ENCODE peak calls at places on chromosomes 3 and 15, in ten cellular contexts. R is BE2C, C is tibial artery, B is Calu3, Q is WTC11, L is GM20000, G is AG09309, W is uterus, T is GM10248, K is MM.1S. S is an unnamed sample.

GRCh38 chr3:45555154-45555591 is 39.4 kb upstream of the LIMD1 start:
- DNase-seq in L (no peak), T (no peak), W (no peak), R (no peak), B (no peak), K (no peak), Q (no peak), G (no peak), C (no peak), S (peak; percentile 95)

GRCh38 chr3:16849240-16849639 is 35.5 kb upstream of the PLCL2 start:
- DNase-seq in T (peak; percentile 39), L (peak; percentile 54), G (no peak), C (no peak), R (no peak), B (peak; percentile 30), K (peak; percentile 43), W (peak; percentile 34), Q (peak; percentile 18), S (peak; percentile 61)

GRCh38 chr3:126490619-126491018 is 14.9 kb upstream of the ZXDC start:
- DNase-seq in Q (peak; percentile 45), T (no peak), G (no peak), C (no peak), B (no peak), L (no peak), W (no peak), R (no peak), K (peak; percentile 62), S (no peak)

GRCh38 chr3:36172699-36173098 is 207.6 kb upstream of the STAC start:
- DNase-seq in C (no peak), K (no peak), B (no peak), R (no peak), G (no peak), T (no peak), W (no peak), Q (no peak), L (no peak), S (no peak)

GRCh38 chr15:28123408-28124023 is 24.4 kb upstream of the OCA2 start:
- DNase-seq in B (peak; percentile 45), Q (peak; percentile 84), C (peak; percentile 83), T (peak; percentile 71), K (peak; percentile 74), L (peak; percentile 79), W (peak; percentile 27), G (no peak), R (peak; percentile 79), S (no peak)

GRCh38 chr15:67967871-67968423 is 86.2 kb upstream of the PIAS1 start:
- DNase-seq in K (no peak), B (peak; percentile 71), T (peak; percentile 62), Q (peak; percentile 83), R (peak; percentile 89), W (peak; percentile 84), G (no peak), C (peak; percentile 89), L (peak; percentile 56), S (peak; percentile 26)

GRCh38 chr3:120558784-120559227 is 37.3 kb upstream of the NDUFB4 start:
- DNase-seq in G (peak; percentile 46), K (peak; percentile 96), T (peak; percentile 82), L (peak; percentile 74), C (peak; percentile 92), Q (peak; percentile 90), B (peak; percentile 86), R (peak; percentile 84), W (peak; percentile 90), S (peak; percentile 64)

GRCh38 chr3:198067416-198067815 is 107.4 kb downstream of the LMLN start:
- DNase-seq in C (no peak), R (no peak), K (no peak), G (no peak), Q (no peak), B (no peak), W (no peak), L (no peak), T (no peak), S (no peak)

GRCh38 chr3:98811048-98811447 is 47.9 kb downstream of the ST3GAL6 start:
- DNase-seq in W (no peak), T (no peak), Q (no peak), C (no peak), K (no peak), G (no peak), R (no peak), B (no peak), L (no peak), S (no peak)

GRCh38 chr3:98817546-98817945 is 54.4 kb downstream of the ST3GAL6 start:
- DNase-seq in W (no peak), G (no peak), L (peak; percentile 51), K (peak; percentile 54), B (no peak), T (peak; percentile 45), R (no peak), C (no peak), Q (no peak), S (no peak)

GRCh38 chr3:98814799-98815450 is 51.8 kb downstream of the ST3GAL6 start:
- DNase-seq in Q (no peak), L (no peak), G (no peak), T (no peak), C (no peak), W (no peak), B (no peak), R (no peak), K (no peak), S (no peak)

GRCh38 chr3:98809561-98809960 is 46.4 kb downstream of the ST3GAL6 start:
- DNase-seq in B (no peak), G (no peak), W (no peak), K (no peak), Q (no peak), R (no peak), C (no peak), T (no peak), L (peak; percentile 12), S (no peak)

DNA sequence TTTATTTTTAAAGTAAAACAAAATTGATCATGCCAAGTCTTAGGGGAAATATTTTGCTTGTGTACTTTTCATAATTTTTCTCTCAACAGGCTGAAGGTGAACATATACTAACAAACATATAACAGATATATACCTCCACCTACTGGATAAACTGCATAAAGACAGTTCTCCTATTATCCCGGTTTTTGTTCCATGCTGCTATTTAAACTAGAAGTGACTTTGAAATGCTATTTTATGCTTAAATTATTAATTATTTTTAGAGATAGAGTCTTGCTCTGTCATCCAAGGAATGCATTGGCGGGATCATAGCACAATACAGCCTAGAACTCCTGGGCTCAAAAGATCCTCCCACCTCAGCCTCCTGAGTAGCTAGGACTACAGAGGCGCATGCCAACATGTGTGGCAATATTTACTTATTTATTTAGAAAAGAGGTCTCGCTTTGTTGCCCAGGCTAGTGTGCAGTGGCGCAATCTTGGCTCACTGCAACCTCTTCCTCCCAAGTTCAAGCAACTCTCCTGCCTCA is 49.8 kb downstream of the ST3GAL6 start:
- DNase-seq in T (peak; percentile 39), K (peak; percentile 47), W (no peak), L (peak; percentile 43), Q (no peak), B (peak; percentile 11), G (no peak), C (no peak), R (no peak), S (no peak)
- TF ChIP-seq CTCF in T (peak; percentile 52), K (peak; percentile 57), W (peak; percentile 51), L (peak; percentile 22), Q (peak; percentile 35), B (no peak), G (peak; percentile 41), C (peak; percentile 64), R (peak; percentile 48), S (peak; percentile 59)

GRCh38 chr3:50184242-50184978 is 7.0 kb upstream of the GNAT1 start:
- DNase-seq in W (no peak), L (no peak), T (no peak), G (no peak), Q (no peak), C (no peak), R (no peak), K (no peak), B (no peak), S (no peak)

GRCh38 chr3:50181985-50182384 is 9.4 kb upstream of the GNAT1 start:
- DNase-seq in K (no peak), Q (no peak), R (no peak), T (no peak), W (no peak), B (no peak), C (no peak), G (no peak), L (no peak), S (no peak)

GRCh38 chr3:50183755-50184154 is 7.7 kb upstream of the GNAT1 start:
- DNase-seq in R (no peak), T (no peak), C (no peak), W (no peak), L (no peak), B (no peak), G (no peak), Q (no peak), K (no peak), S (no peak)

GRCh38 chr3:50185230-50185629 is 6.2 kb upstream of the GNAT1 start:
- DNase-seq in B (no peak), K (no peak), Q (no peak), T (no peak), C (no peak), L (no peak), G (no peak), R (no peak), W (no peak), S (no peak)

DNA sequence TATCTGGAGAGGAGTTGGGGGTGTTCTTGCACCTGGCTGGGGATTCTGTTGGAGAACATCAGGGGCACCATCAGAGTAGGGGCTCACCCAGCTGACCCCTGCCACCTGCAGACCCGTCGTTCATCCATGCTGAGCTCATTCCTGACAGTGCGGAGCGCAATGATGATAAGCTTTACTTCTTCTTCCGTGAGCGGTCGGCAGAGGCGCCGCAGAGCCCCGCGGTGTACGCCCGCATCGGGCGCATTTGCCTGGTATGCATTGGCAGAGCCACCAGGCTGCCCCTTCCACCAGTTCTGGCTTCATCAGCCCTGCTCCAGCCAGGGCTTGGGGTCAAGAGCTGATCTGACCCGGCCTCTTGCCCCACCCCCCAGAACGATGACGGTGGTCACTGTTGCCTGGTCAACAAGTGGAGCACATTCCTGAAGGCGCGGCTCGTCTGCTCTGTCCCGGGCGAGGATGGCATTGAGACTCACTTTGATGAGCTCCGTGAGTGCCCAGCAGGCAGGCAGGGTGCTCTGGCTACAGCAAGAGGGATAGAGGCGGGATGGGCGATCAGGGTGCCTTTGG is 8.8 kb upstream of the GNAT1 start:
- DNase-seq in K (no peak), G (no peak), C (no peak), L (no peak), B (no peak), W (no peak), Q (no peak), T (no peak), R (no peak), S (no peak)
- TF ChIP-seq CTCF in K (no peak), G (no peak), C (no peak), L (no peak), B (no peak), W (no peak), Q (no peak), T (no peak), R (no peak), S (no peak)

DNA sequence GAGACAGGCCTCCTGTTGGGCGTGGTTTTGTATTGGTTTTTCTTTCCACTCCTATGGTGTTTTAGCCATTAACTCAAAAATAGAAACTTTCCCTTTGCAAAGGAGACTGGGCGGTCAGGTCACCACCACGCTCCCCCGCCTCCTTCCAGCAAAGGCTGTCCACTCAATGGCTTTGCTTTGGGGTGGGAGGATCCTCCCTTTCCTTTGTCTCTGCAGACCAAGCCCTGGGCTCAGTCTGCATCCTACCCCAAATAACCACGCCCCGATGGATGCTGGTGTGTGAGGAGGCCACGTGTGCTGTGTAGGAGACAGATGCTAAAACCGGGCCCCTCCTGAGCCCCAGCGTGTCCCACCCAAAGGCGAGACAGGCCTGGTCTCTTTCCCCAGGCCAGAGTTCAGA is 68.5 kb downstream of the GRIP2 start:
- DNase-seq in T (no peak), C (no peak), W (no peak), R (no peak), Q (no peak), L (no peak), B (no peak), K (no peak), G (no peak), S (no peak)
- TF ChIP-seq CTCF in T (no peak), C (no peak), W (no peak), R (no peak), Q (no peak), L (no peak), B (no peak), K (no peak), G (no peak), S (no peak)

GRCh38 chr3:13146643-13147143 is 73.5 kb upstream of the IQSEC1 start:
- DNase-seq in T (no peak), K (no peak), L (no peak), G (no peak), R (no peak), Q (peak; percentile 1), W (no peak), B (no peak), C (peak; percentile 42), S (no peak)

GRCh38 chr3:13144163-13145023 is 71.2 kb upstream of the IQSEC1 start:
- DNase-seq in Q (no peak), W (no peak), B (no peak), R (no peak), T (no peak), L (no peak), G (no peak), C (peak; percentile 47), K (no peak), S (peak; percentile 71)

GRCh38 chr3:13145826-13146642 is 72.8 kb upstream of the IQSEC1 start:
- DNase-seq in L (no peak), T (no peak), W (no peak), G (no peak), Q (peak; percentile 7), C (peak; percentile 53), B (no peak), R (no peak), K (no peak), S (no peak)

GRCh38 chr3:13143381-13144004 is 70.3 kb upstream of the IQSEC1 start:
- DNase-seq in C (peak; percentile 54), G (no peak), W (no peak), R (no peak), Q (no peak), T (no peak), K (no peak), L (no peak), B (no peak), S (peak; percentile 10)

GRCh38 chr3:13145131-13145825 is 72.0 kb upstream of the IQSEC1 start:
- DNase-seq in B (peak; percentile 16), L (no peak), T (no peak), W (no peak), C (peak; percentile 40), K (no peak), R (no peak), Q (peak; percentile 45), G (no peak), S (no peak)
- TF ChIP-seq CTCF in B (no peak), L (no peak), T (no peak), W (no peak), C (no peak), K (no peak), R (no peak), Q (no peak), G (no peak), S (no peak)